ENCODE peak calls at places on chromosomes 1 and 21, in seven cellular contexts. One of them, this sample, is unnamed.

GRCh38 chr1:203645996-203646395 is 19.4 kb downstream of the ATP2B4 start:
- DNase-seq in neural crest cell: no peak
- DNase-seq in nephron progenitor cell: no peak
- DNase-seq in testis: no peak
- DNase-seq in fibroblast of the aortic adventitia: no peak
- DNase-seq in D721Med: no peak
- DNase-seq in omental fat pad: no peak
- DNase-seq in this sample: no peak

GRCh38 chr1:147142886-147143285 is 29.4 kb downstream of the PRKAB2 start:
- DNase-seq in nephron progenitor cell: no peak
- DNase-seq in omental fat pad: no peak
- DNase-seq in fibroblast of the aortic adventitia: no peak
- DNase-seq in D721Med: no peak
- DNase-seq in testis: no peak
- DNase-seq in neural crest cell: no peak
- DNase-seq in this sample: no peak

GRCh38 chr1:26471201-26471497 is 1.1 kb upstream of the HMGN2 start:
- DNase-seq in nephron progenitor cell: no peak
- DNase-seq in D721Med: no peak
- DNase-seq in testis: no peak
- DNase-seq in fibroblast of the aortic adventitia: no peak
- DNase-seq in omental fat pad: no peak
- DNase-seq in neural crest cell: no peak
- DNase-seq in this sample: no peak

GRCh38 chr1:195584870-195585624 is 1023.2 kb downstream of the KCNT2 start:
- DNase-seq in neural crest cell: no peak
- DNase-seq in D721Med: no peak
- DNase-seq in omental fat pad: no peak
- DNase-seq in testis: no peak
- DNase-seq in fibroblast of the aortic adventitia: no peak
- DNase-seq in nephron progenitor cell: no peak
- DNase-seq in this sample: no peak

GRCh38 chr1:236868625-236869467 is 73.8 kb downstream of the MTR start:
- DNase-seq in nephron progenitor cell: peak; percentile 49
- DNase-seq in omental fat pad: no peak
- DNase-seq in neural crest cell: peak; percentile 19
- DNase-seq in D721Med: no peak
- DNase-seq in fibroblast of the aortic adventitia: peak; percentile 71
- DNase-seq in testis: peak; percentile 63
- DNase-seq in this sample: no peak

GRCh38 chr1:111990878-111991760 is 1.7 kb upstream of the KCND3 start:
- DNase-seq in nephron progenitor cell: peak; percentile 39
- DNase-seq in neural crest cell: peak; percentile 16
- DNase-seq in omental fat pad: peak; percentile 38
- DNase-seq in testis: peak; percentile 79
- DNase-seq in D721Med: no peak
- DNase-seq in fibroblast of the aortic adventitia: peak; percentile 35
- DNase-seq in this sample: peak; percentile 38

GRCh38 chr1:23202263-23202749 is 15.0 kb downstream of the HTR1D start:
- DNase-seq in fibroblast of the aortic adventitia: peak; percentile 40
- DNase-seq in omental fat pad: no peak
- DNase-seq in neural crest cell: no peak
- DNase-seq in nephron progenitor cell: no peak
- DNase-seq in testis: no peak
- DNase-seq in D721Med: no peak
- DNase-seq in this sample: no peak

GRCh38 chr1:193707271-193708015 is 521.0 kb upstream of the B3GALT2 start:
- DNase-seq in fibroblast of the aortic adventitia: no peak
- DNase-seq in testis: no peak
- DNase-seq in omental fat pad: no peak
- DNase-seq in nephron progenitor cell: no peak
- DNase-seq in neural crest cell: no peak
- DNase-seq in D721Med: no peak
- DNase-seq in this sample: no peak

GRCh38 chr1:111618081-111618480 is 1.5 kb upstream of the RAP1A start:
- DNase-seq in neural crest cell: no peak
- DNase-seq in nephron progenitor cell: no peak
- DNase-seq in testis: no peak
- DNase-seq in D721Med: no peak
- DNase-seq in fibroblast of the aortic adventitia: no peak
- DNase-seq in omental fat pad: no peak
- DNase-seq in this sample: no peak

GRCh38 chr1:235697517-235697916 is 47.9 kb upstream of the GNG4 start:
- DNase-seq in omental fat pad: no peak
- DNase-seq in nephron progenitor cell: no peak
- DNase-seq in testis: no peak
- DNase-seq in D721Med: no peak
- DNase-seq in neural crest cell: no peak
- DNase-seq in fibroblast of the aortic adventitia: no peak
- DNase-seq in this sample: no peak

GRCh38 chr1:101379939-101380338 is 143.1 kb downstream of the S1PR1 start:
- DNase-seq in neural crest cell: no peak
- DNase-seq in D721Med: no peak
- DNase-seq in fibroblast of the aortic adventitia: no peak
- DNase-seq in nephron progenitor cell: no peak
- DNase-seq in omental fat pad: no peak
- DNase-seq in testis: no peak
- DNase-seq in this sample: no peak

GRCh38 chr1:22452401-22452963 is 831 bp downstream of the ZBTB40 start:
- DNase-seq in D721Med: no peak
- DNase-seq in testis: peak; percentile 44
- DNase-seq in omental fat pad: no peak
- DNase-seq in neural crest cell: no peak
- DNase-seq in nephron progenitor cell: no peak
- DNase-seq in fibroblast of the aortic adventitia: peak; percentile 73
- DNase-seq in this sample: no peak

GRCh38 chr21:27423906-27424595 is 457.2 kb upstream of the ADAMTS5 start:
- DNase-seq in testis: no peak
- DNase-seq in neural crest cell: no peak
- DNase-seq in nephron progenitor cell: no peak
- DNase-seq in omental fat pad: no peak
- DNase-seq in fibroblast of the aortic adventitia: peak; percentile 96
- DNase-seq in D721Med: no peak
- DNase-seq in this sample: no peak

GRCh38 chr21:27424601-27425000 is 457.7 kb upstream of the ADAMTS5 start:
- DNase-seq in neural crest cell: no peak
- DNase-seq in D721Med: no peak
- DNase-seq in fibroblast of the aortic adventitia: peak; percentile 79
- DNase-seq in omental fat pad: no peak
- DNase-seq in nephron progenitor cell: no peak
- DNase-seq in testis: no peak
- DNase-seq in this sample: no peak

GRCh38 chr21:27425574-27425973 is 458.7 kb upstream of the ADAMTS5 start:
- DNase-seq in D721Med: no peak
- DNase-seq in omental fat pad: no peak
- DNase-seq in testis: no peak
- DNase-seq in neural crest cell: no peak
- DNase-seq in nephron progenitor cell: no peak
- DNase-seq in fibroblast of the aortic adventitia: peak; percentile 72
- DNase-seq in this sample: no peak

GRCh38 chr21:27426196-27426595 is 459.3 kb upstream of the ADAMTS5 start:
- DNase-seq in neural crest cell: no peak
- DNase-seq in fibroblast of the aortic adventitia: no peak
- DNase-seq in D721Med: no peak
- DNase-seq in testis: no peak
- DNase-seq in nephron progenitor cell: no peak
- DNase-seq in omental fat pad: no peak
- DNase-seq in this sample: no peak

GRCh38 chr21:27425172-27425571 is 458.3 kb upstream of the ADAMTS5 start:
- DNase-seq in fibroblast of the aortic adventitia: peak; percentile 49
- DNase-seq in neural crest cell: no peak
- DNase-seq in D721Med: no peak
- DNase-seq in testis: no peak
- DNase-seq in omental fat pad: no peak
- DNase-seq in nephron progenitor cell: no peak
- DNase-seq in this sample: no peak
- TF ChIP-seq CTCF in fibroblast of the aortic adventitia: peak; percentile 3
- TF ChIP-seq CTCF in neural crest cell: no peak
- TF ChIP-seq CTCF in D721Med: peak; percentile 11
- TF ChIP-seq CTCF in testis: no peak
- TF ChIP-seq CTCF in omental fat pad: no peak
- TF ChIP-seq CTCF in nephron progenitor cell: no peak
- TF ChIP-seq CTCF in this sample: no peak

DNA sequence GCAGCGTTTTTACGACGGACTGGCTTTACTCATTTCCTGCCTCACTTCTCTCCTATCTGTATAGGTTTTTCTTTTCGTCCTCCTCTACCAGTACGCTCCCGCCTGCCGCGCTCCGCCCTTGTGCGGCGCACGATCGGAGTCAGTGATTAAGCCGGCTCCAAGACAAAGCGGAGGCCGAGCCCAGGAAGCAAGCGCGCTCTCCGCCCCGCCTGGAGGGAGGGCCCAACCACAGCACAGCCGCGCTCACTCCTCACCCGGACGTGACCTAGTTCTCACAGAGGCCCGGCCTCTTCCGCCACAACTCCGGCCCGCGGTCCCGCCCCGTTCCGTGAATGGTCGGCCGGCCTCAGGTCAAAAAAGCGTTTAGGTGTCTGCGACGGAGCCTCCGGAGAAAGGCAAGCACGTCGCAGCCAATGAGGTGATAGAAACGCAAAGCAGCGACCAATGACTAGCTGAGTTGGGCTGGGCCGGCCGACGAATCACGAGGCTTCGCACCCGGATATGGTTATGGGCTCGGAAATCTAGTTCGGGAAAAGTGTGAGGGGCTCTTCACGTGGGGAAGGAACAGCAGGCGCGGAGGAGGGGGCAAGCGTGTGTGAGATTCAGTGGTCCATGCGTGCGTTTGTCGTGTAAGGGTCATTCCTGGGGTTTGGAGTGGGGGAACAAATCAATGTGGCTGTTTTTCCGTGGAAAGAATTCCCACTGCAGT is at the start of gene METTL13:
- DNase-seq in nephron progenitor cell: peak; percentile 96
- DNase-seq in neural crest cell: peak; percentile 94
- DNase-seq in omental fat pad: peak; percentile 89
- DNase-seq in testis: peak; percentile 99
- DNase-seq in D721Med: peak; percentile 95
- DNase-seq in fibroblast of the aortic adventitia: peak; percentile 98
- DNase-seq in this sample: peak; percentile 98
- TF ChIP-seq CTCF in nephron progenitor cell: no peak
- TF ChIP-seq CTCF in neural crest cell: no peak
- TF ChIP-seq CTCF in omental fat pad: no peak
- TF ChIP-seq CTCF in testis: no peak
- TF ChIP-seq CTCF in D721Med: no peak
- TF ChIP-seq CTCF in fibroblast of the aortic adventitia: peak; percentile 4
- TF ChIP-seq CTCF in this sample: no peak

DNA sequence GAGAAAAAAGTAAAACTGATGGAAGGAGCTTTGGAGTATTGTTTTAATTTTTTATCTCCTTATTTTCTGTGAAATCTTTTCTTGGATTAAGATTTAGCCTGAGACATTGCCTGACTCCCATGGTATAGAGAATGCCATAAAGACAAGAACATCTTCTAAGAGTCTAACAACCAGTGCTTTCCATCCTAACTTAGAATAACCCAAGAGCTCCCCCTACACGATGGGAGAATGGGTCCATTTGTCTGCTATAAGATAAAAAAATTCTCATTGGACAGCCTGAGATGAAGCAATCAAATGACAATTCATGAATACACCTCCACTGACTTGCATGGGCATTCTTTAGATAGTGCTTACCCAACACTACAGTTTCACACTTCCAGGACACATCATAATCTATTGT is 478.1 kb downstream of the TTLL7 start:
- DNase-seq in neural crest cell: no peak
- DNase-seq in testis: no peak
- DNase-seq in D721Med: no peak
- DNase-seq in fibroblast of the aortic adventitia: no peak
- DNase-seq in nephron progenitor cell: no peak
- DNase-seq in omental fat pad: no peak
- DNase-seq in this sample: no peak
- TF ChIP-seq CTCF in neural crest cell: no peak
- TF ChIP-seq CTCF in testis: no peak
- TF ChIP-seq CTCF in D721Med: no peak
- TF ChIP-seq CTCF in fibroblast of the aortic adventitia: no peak
- TF ChIP-seq CTCF in nephron progenitor cell: no peak
- TF ChIP-seq CTCF in omental fat pad: no peak
- TF ChIP-seq CTCF in this sample: no peak

DNA sequence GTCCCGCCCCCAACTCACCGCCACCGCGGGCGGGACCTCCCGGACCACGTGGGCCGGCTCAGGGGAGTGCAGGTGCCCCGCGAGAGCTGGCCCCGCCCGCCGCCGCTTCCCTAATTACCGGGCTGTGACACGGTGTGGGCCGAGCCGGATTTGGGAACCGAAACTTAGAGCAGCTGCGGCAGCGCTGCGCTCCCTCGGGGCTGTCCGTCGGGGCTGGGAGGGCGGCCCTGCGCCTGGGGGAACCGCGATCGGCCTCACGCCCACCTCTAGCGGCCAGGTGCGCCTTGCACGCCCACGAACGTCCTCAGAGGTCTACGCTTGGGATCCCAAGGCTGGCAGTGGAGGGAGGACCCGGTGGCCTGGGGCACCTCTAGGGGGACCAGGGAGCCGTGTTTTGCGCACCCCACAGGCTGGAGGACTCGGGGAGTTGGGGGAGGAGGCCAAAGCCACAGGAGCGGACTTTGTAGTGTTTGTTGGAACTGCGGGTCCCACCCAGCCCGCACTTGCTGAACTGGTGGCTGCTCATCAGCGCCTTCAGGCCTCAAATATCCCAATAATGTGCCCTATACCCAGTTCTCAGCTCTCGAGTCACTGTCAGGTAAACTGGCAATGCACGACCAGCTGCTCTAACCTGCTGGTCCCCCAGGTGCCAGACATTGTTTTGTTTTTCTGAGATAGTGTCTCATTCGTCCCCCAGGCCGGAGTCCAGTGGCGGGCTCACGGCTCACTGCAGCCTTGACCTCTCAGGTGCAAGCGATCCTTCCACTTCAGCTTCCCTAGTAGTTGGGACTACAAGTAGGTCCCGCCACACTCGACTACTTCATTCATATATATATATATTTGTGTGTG is 781 bp upstream of the NADK start:
- DNase-seq in neural crest cell: no peak
- DNase-seq in D721Med: no peak
- DNase-seq in fibroblast of the aortic adventitia: no peak
- DNase-seq in omental fat pad: peak; percentile 57
- DNase-seq in testis: peak; percentile 66
- DNase-seq in nephron progenitor cell: peak; percentile 70
- DNase-seq in this sample: peak; percentile 68
- TF ChIP-seq CTCF in neural crest cell: peak; percentile 37
- TF ChIP-seq CTCF in D721Med: peak; percentile 1
- TF ChIP-seq CTCF in fibroblast of the aortic adventitia: no peak
- TF ChIP-seq CTCF in omental fat pad: no peak
- TF ChIP-seq CTCF in testis: no peak
- TF ChIP-seq CTCF in nephron progenitor cell: peak; percentile 21
- TF ChIP-seq CTCF in this sample: no peak

DNA sequence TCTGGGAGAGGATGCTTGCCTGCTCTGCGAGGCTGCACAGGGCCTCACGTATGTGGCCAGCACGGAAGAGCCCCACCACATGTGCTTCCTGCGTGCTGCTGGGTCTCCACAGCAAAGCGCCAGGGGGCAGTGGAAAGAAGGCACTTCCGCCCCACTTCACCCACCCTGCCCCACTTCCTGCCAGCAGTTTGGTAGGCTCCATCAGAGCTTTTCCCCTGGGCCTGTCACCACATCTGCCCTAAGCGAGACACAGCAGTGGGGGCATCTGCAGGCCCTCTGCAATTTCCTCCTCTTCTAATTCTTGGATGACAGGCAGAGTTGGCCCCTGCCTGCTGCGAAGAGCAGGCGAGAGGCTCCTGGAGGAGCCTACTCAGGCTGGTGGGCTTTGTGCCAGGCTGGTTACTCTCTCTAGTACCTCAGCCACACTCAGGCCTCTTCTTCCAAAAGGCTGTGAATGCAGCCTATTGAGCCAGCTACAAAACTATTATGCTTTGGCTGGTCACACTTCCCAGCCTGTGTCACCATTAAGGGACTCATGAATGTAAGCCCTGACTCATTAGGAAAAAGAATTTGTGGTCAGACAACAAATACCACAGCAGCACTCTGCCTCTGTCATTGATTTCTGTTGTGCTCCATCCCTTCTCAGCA is 25.0 kb downstream of the CD244 start:
- DNase-seq in D721Med: no peak
- DNase-seq in testis: peak; percentile 33
- DNase-seq in neural crest cell: no peak
- DNase-seq in nephron progenitor cell: no peak
- DNase-seq in fibroblast of the aortic adventitia: no peak
- DNase-seq in omental fat pad: no peak
- DNase-seq in this sample: peak; percentile 23
- TF ChIP-seq CTCF in D721Med: no peak
- TF ChIP-seq CTCF in testis: no peak
- TF ChIP-seq CTCF in neural crest cell: no peak
- TF ChIP-seq CTCF in nephron progenitor cell: no peak
- TF ChIP-seq CTCF in fibroblast of the aortic adventitia: no peak
- TF ChIP-seq CTCF in omental fat pad: no peak
- TF ChIP-seq CTCF in this sample: no peak

This sample was measured in ovary.